ENCODE peak calls at places on chromosome 1, in eight cellular contexts. L, Z, E, H, G, D, S and T are unnamed samples.

GRCh38 chr1:104195395-104195794 is 445.7 kb downstream of the AMY1C start:
- DNase-seq in L (no peak), S (no peak), E (no peak), H (no peak), D (no peak), Z (no peak), G (no peak), T (no peak)

GRCh38 chr1:243598433-243598832 is 251.6 kb downstream of the AKT3 start:
- DNase-seq in S (peak), L (no peak), Z (no peak), E (peak), H (peak), D (no peak), G (no peak), T (peak)

GRCh38 chr1:66497910-66498309 is 36.0 kb upstream of the SGIP1 start:
- DNase-seq in D (no peak), E (no peak), G (no peak), H (no peak), L (no peak), Z (no peak), S (no peak), T (no peak)

GRCh38 chr1:66371233-66372005 is 162.5 kb upstream of the SGIP1 start:
- DNase-seq in L (no peak), E (no peak), Z (no peak), S (peak), G (no peak), D (no peak), H (peak), T (peak)

GRCh38 chr1:177847843-177848242 is 122.0 kb downstream of the SEC16B start:
- DNase-seq in H (peak), Z (no peak), D (no peak), L (no peak), E (peak), G (no peak), S (peak), T (peak)

GRCh38 chr1:3126756-3127718 is 58.0 kb downstream of the PRDM16 start:
- DNase-seq in E (no peak), L (no peak), D (no peak), Z (no peak), S (no peak), H (no peak), G (no peak), T (no peak)

GRCh38 chr1:62823556-62823955 is 39.6 kb downstream of the ATG4C start:
- DNase-seq in S (peak), E (no peak), Z (no peak), D (no peak), H (no peak), L (no peak), G (no peak), T (no peak)

GRCh38 chr1:74729741-74730478 is 2.9 kb downstream of the CRYZ start:
- DNase-seq in Z (no peak), E (peak), G (no peak), L (no peak), D (no peak), H (no peak), S (peak), T (no peak)

GRCh38 chr1:219066631-219067349 is 106.9 kb upstream of the LYPLAL1 start:
- DNase-seq in L (no peak), G (no peak), H (peak), E (peak), Z (no peak), S (peak), D (no peak), T (peak)